ENCODE peak calls at places on chromosomes 11 and 22, in nine cellular contexts. One of them, this sample, is unnamed.
A peak's percentile ranks its signal among the peaks of the same experiment; 100 is the strongest.

GRCh38 chr11:67416416-67417335 is 1.2 kb downstream of the CARNS1 start:
- DNase-seq in transverse colon: no peak
- DNase-seq in tibial artery: peak; percentile 83
- DNase-seq in neural progenitor cell: no peak
- DNase-seq in endodermal cell: no peak
- DNase-seq in adrenal gland: no peak
- DNase-seq in mucosa of descending colon: peak; percentile 40
- DNase-seq in A549: peak; percentile 78
- DNase-seq in ovary: no peak
- DNase-seq in this sample: no peak

GRCh38 chr22:27667121-27667843 is 134.3 kb downstream of the MN1 start:
- DNase-seq in transverse colon: no peak
- DNase-seq in endodermal cell: peak; percentile 61
- DNase-seq in A549: no peak
- DNase-seq in adrenal gland: no peak
- DNase-seq in neural progenitor cell: peak; percentile 32
- DNase-seq in tibial artery: peak; percentile 77
- DNase-seq in mucosa of descending colon: no peak
- DNase-seq in ovary: peak; percentile 73
- DNase-seq in this sample: peak; percentile 70

GRCh38 chr22:29093501-29093921 is 20.7 kb downstream of the KREMEN1 start:
- DNase-seq in endodermal cell: no peak
- DNase-seq in tibial artery: no peak
- DNase-seq in transverse colon: no peak
- DNase-seq in neural progenitor cell: no peak
- DNase-seq in ovary: no peak
- DNase-seq in mucosa of descending colon: no peak
- DNase-seq in A549: no peak
- DNase-seq in adrenal gland: no peak
- DNase-seq in this sample: no peak

GRCh38 chr11:117793521-117793920 is 3.5 kb downstream of the DSCAML1 start:
- DNase-seq in transverse colon: no peak
- DNase-seq in ovary: no peak
- DNase-seq in A549: no peak
- DNase-seq in adrenal gland: no peak
- DNase-seq in neural progenitor cell: no peak
- DNase-seq in mucosa of descending colon: no peak
- DNase-seq in endodermal cell: no peak
- DNase-seq in tibial artery: no peak
- DNase-seq in this sample: no peak

GRCh38 chr11:20488352-20488751 is 100.8 kb downstream of the PRMT3 start:
- DNase-seq in transverse colon: no peak
- DNase-seq in tibial artery: no peak
- DNase-seq in A549: no peak
- DNase-seq in adrenal gland: no peak
- DNase-seq in ovary: no peak
- DNase-seq in neural progenitor cell: no peak
- DNase-seq in endodermal cell: no peak
- DNase-seq in mucosa of descending colon: no peak
- DNase-seq in this sample: no peak

GRCh38 chr11:35946766-35947165 is 2.9 kb downstream of the LDLRAD3 start:
- DNase-seq in endodermal cell: peak; percentile 75
- DNase-seq in A549: no peak
- DNase-seq in ovary: no peak
- DNase-seq in neural progenitor cell: no peak
- DNase-seq in mucosa of descending colon: no peak
- DNase-seq in transverse colon: no peak
- DNase-seq in tibial artery: no peak
- DNase-seq in adrenal gland: no peak
- DNase-seq in this sample: no peak

GRCh38 chr11:66950113-66950535 is 8.1 kb downstream of the PC start:
- DNase-seq in A549: peak; percentile 97
- DNase-seq in transverse colon: peak; percentile 57
- DNase-seq in endodermal cell: peak; percentile 72
- DNase-seq in neural progenitor cell: no peak
- DNase-seq in tibial artery: peak; percentile 72
- DNase-seq in adrenal gland: peak; percentile 99
- DNase-seq in mucosa of descending colon: no peak
- DNase-seq in ovary: no peak
- DNase-seq in this sample: no peak

GRCh38 chr11:126476256-126476970 is 120.9 kb downstream of the ST3GAL4 start:
- DNase-seq in neural progenitor cell: peak; percentile 45
- DNase-seq in mucosa of descending colon: no peak
- DNase-seq in A549: no peak
- DNase-seq in tibial artery: no peak
- DNase-seq in transverse colon: no peak
- DNase-seq in adrenal gland: no peak
- DNase-seq in ovary: no peak
- DNase-seq in endodermal cell: no peak
- DNase-seq in this sample: peak; percentile 51

GRCh38 chr11:103097279-103097678 is 5.3 kb upstream of the DCUN1D5 start:
- DNase-seq in A549: no peak
- DNase-seq in tibial artery: no peak
- DNase-seq in mucosa of descending colon: no peak
- DNase-seq in endodermal cell: no peak
- DNase-seq in neural progenitor cell: no peak
- DNase-seq in ovary: no peak
- DNase-seq in adrenal gland: no peak
- DNase-seq in transverse colon: no peak
- DNase-seq in this sample: no peak

GRCh38 chr11:76598426-76598839 is 72.1 kb downstream of the LRRC32 start:
- DNase-seq in ovary: no peak
- DNase-seq in tibial artery: no peak
- DNase-seq in mucosa of descending colon: no peak
- DNase-seq in neural progenitor cell: peak; percentile 75
- DNase-seq in adrenal gland: peak; percentile 64
- DNase-seq in endodermal cell: peak; percentile 77
- DNase-seq in A549: peak; percentile 64
- DNase-seq in transverse colon: no peak
- DNase-seq in this sample: no peak
- H3K9me3 ChIP-seq in ovary: no peaks in the 10 kb centered on the region
- H3K9me3 ChIP-seq in tibial artery: no peaks in the 10 kb centered on the region
- H3K9me3 ChIP-seq in mucosa of descending colon: no peaks in the 10 kb centered on the region
- H3K9me3 ChIP-seq in neural progenitor cell: no peaks in the 10 kb centered on the region
- H3K9me3 ChIP-seq in adrenal gland: no peaks in the 10 kb centered on the region
- H3K9me3 ChIP-seq in endodermal cell: no peaks in the 10 kb centered on the region
- H3K9me3 ChIP-seq in A549: peaks cover 3% of the 10 kb centered on the region
- H3K9me3 ChIP-seq in transverse colon: no peaks in the 10 kb centered on the region
- H3K9me3 ChIP-seq in this sample: no peaks in the 10 kb centered on the region

DNA sequence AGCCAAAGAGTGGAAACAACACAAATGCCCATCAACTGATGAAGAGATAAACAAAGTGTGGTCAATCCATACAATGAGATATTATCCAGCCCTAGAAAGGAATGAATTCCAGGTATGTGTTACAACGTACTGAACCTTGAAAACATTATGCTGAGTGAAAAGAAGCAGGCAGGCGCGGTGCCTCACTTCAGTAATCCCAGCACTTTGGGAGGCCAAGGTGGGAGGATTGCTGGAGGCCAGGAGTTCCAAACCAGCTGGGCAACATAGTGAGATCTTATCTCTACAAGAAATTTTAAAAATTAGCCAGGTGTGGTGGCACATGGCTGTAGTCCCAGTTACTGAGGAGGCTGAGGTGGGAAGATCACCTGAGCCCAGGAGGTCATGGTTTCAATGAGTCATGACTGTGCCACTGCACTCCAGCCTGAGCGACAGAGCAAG is 24.6 kb upstream of the TESMIN start:
- DNase-seq in ovary: no peak
- DNase-seq in A549: no peak
- DNase-seq in adrenal gland: no peak
- DNase-seq in neural progenitor cell: no peak
- DNase-seq in transverse colon: no peak
- DNase-seq in tibial artery: no peak
- DNase-seq in mucosa of descending colon: no peak
- DNase-seq in endodermal cell: no peak
- DNase-seq in this sample: no peak
- H3K4me3 ChIP-seq in ovary: no peak overlapping the region
- H3K4me3 ChIP-seq in A549: no peak overlapping the region
- H3K4me3 ChIP-seq in adrenal gland: no peak overlapping the region
- H3K4me3 ChIP-seq in neural progenitor cell: no peak overlapping the region
- H3K4me3 ChIP-seq in transverse colon: no peak overlapping the region
- H3K4me3 ChIP-seq in tibial artery: no peak overlapping the region
- H3K4me3 ChIP-seq in mucosa of descending colon: no peak overlapping the region
- H3K4me3 ChIP-seq in endodermal cell: no peak overlapping the region
- H3K4me3 ChIP-seq in this sample: no peak overlapping the region

GRCh38 chr11:8867856-8868705 is 42.9 kb upstream of the AKIP1 start:
- DNase-seq in ovary: no peak
- DNase-seq in adrenal gland: no peak
- DNase-seq in neural progenitor cell: no peak
- DNase-seq in tibial artery: no peak
- DNase-seq in A549: no peak
- DNase-seq in transverse colon: no peak
- DNase-seq in endodermal cell: no peak
- DNase-seq in mucosa of descending colon: no peak
- DNase-seq in this sample: no peak
- H3K9me3 ChIP-seq in ovary: no peaks in the 10 kb centered on the region
- H3K9me3 ChIP-seq in adrenal gland: no peaks in the 10 kb centered on the region
- H3K9me3 ChIP-seq in neural progenitor cell: no peaks in the 10 kb centered on the region
- H3K9me3 ChIP-seq in tibial artery: no peaks in the 10 kb centered on the region
- H3K9me3 ChIP-seq in A549: no peaks in the 10 kb centered on the region
- H3K9me3 ChIP-seq in transverse colon: no peaks in the 10 kb centered on the region
- H3K9me3 ChIP-seq in endodermal cell: no peaks in the 10 kb centered on the region
- H3K9me3 ChIP-seq in mucosa of descending colon: no peaks in the 10 kb centered on the region
- H3K9me3 ChIP-seq in this sample: no peaks in the 10 kb centered on the region

GRCh38 chr22:42994276-42994916 is 20.6 kb downstream of the PACSIN2 start:
- DNase-seq in mucosa of descending colon: no peak
- DNase-seq in transverse colon: peak; percentile 32
- DNase-seq in neural progenitor cell: no peak
- DNase-seq in ovary: no peak
- DNase-seq in adrenal gland: no peak
- DNase-seq in tibial artery: no peak
- DNase-seq in A549: no peak
- DNase-seq in endodermal cell: no peak
- DNase-seq in this sample: no peak
- H3K4me3 ChIP-seq in mucosa of descending colon: no peak overlapping the region
- H3K4me3 ChIP-seq in transverse colon: peak overlapping the region; percentile 40
- H3K4me3 ChIP-seq in neural progenitor cell: no peak overlapping the region
- H3K4me3 ChIP-seq in ovary: no peak overlapping the region
- H3K4me3 ChIP-seq in adrenal gland: no peak overlapping the region
- H3K4me3 ChIP-seq in tibial artery: peak overlapping the region; percentile 50
- H3K4me3 ChIP-seq in A549: peak overlapping the region; percentile 52
- H3K4me3 ChIP-seq in endodermal cell: no peak overlapping the region
- H3K4me3 ChIP-seq in this sample: peak overlapping the region; percentile 20

DNA sequence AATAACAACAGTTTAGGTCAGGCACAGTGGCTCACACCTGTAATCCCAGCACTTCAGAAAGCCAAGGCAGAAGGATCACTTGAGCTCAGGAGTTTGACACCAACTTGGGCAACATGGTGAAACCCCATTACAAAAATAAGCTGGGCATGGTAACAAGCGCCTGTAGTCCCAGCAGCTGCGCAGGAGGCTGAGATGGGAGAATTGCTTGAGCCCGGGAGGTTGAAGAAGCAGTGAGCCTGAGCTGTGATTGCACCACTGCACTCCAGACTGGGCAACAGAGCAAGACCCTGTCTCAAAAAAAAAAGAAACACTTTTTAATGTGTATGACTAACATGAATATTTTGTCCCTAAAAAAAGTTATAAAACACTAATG is 24.5 kb upstream of the TFIP11 start:
- DNase-seq in mucosa of descending colon: no peak
- DNase-seq in ovary: no peak
- DNase-seq in neural progenitor cell: no peak
- DNase-seq in endodermal cell: no peak
- DNase-seq in transverse colon: no peak
- DNase-seq in tibial artery: no peak
- DNase-seq in A549: no peak
- DNase-seq in adrenal gland: no peak
- DNase-seq in this sample: no peak
- H3K9me3 ChIP-seq in mucosa of descending colon: no peaks in the 10 kb centered on the region
- H3K9me3 ChIP-seq in ovary: no peaks in the 10 kb centered on the region
- H3K9me3 ChIP-seq in neural progenitor cell: no peaks in the 10 kb centered on the region
- H3K9me3 ChIP-seq in endodermal cell: no peaks in the 10 kb centered on the region
- H3K9me3 ChIP-seq in transverse colon: no peaks in the 10 kb centered on the region
- H3K9me3 ChIP-seq in tibial artery: no peaks in the 10 kb centered on the region
- H3K9me3 ChIP-seq in A549: no peaks in the 10 kb centered on the region
- H3K9me3 ChIP-seq in adrenal gland: no peaks in the 10 kb centered on the region
- H3K9me3 ChIP-seq in this sample: no peaks in the 10 kb centered on the region

DNA sequence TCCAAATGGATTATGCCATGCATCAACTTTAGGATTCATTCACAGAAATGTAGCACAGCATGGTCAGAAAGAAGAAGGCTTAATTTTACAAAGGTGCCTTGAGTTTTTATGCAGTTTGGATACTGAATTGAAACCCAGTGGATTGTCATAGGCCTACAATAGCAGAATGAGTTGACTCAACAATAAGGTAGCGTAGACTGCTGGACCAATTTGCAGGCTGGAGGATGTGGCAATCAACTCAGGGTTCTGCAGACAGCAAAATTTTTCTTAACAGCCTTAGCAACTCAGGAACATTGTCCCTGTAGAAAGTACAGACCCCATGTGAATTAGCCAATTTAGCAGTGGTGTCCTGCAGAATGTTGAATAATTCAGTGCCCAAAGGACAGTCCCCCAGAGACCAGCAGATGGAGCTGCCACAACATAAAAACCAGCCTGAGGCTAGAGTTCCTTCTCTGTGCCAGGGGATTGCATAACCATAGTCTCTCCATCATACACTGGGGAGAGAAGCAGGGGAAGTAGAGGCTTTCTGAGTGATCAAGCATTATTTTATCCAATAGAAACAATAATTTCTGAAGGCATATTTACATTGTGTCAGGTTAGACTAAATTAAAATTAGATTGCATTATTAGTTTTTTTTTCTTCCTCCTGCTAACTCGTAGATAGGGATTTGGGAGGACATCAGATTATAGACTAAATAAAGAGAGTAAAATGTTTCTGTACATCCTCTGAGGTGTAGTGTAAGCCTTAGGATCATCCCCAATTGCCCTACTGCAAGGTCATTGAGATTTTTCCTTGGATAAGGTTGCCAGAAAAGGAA is 20.3 kb upstream of the MRPL17 start:
- DNase-seq in tibial artery: peak; percentile 71
- DNase-seq in transverse colon: peak; percentile 19
- DNase-seq in endodermal cell: peak; percentile 81
- DNase-seq in adrenal gland: peak; percentile 87
- DNase-seq in neural progenitor cell: peak; percentile 67
- DNase-seq in A549: peak; percentile 58
- DNase-seq in mucosa of descending colon: peak; percentile 60
- DNase-seq in ovary: no peak
- DNase-seq in this sample: peak; percentile 40
- H3K4me3 ChIP-seq in tibial artery: no peak overlapping the region
- H3K4me3 ChIP-seq in transverse colon: no peak overlapping the region
- H3K4me3 ChIP-seq in endodermal cell: no peak overlapping the region
- H3K4me3 ChIP-seq in adrenal gland: no peak overlapping the region
- H3K4me3 ChIP-seq in neural progenitor cell: no peak overlapping the region
- H3K4me3 ChIP-seq in A549: no peak overlapping the region
- H3K4me3 ChIP-seq in mucosa of descending colon: no peak overlapping the region
- H3K4me3 ChIP-seq in ovary: no peak overlapping the region
- H3K4me3 ChIP-seq in this sample: no peak overlapping the region

GRCh38 chr11:107102692-107103463 is 84.6 kb upstream of the GUCY1A2 start:
- DNase-seq in neural progenitor cell: no peak
- DNase-seq in A549: peak; percentile 1
- DNase-seq in ovary: no peak
- DNase-seq in mucosa of descending colon: no peak
- DNase-seq in endodermal cell: no peak
- DNase-seq in tibial artery: no peak
- DNase-seq in adrenal gland: peak; percentile 68
- DNase-seq in transverse colon: no peak
- DNase-seq in this sample: no peak
- H3K9me3 ChIP-seq in neural progenitor cell: no peaks in the 10 kb centered on the region
- H3K9me3 ChIP-seq in A549: no peaks in the 10 kb centered on the region
- H3K9me3 ChIP-seq in ovary: no peaks in the 10 kb centered on the region
- H3K9me3 ChIP-seq in mucosa of descending colon: peaks cover 33% of the 10 kb centered on the region
- H3K9me3 ChIP-seq in endodermal cell: peaks cover 11% of the 10 kb centered on the region
- H3K9me3 ChIP-seq in tibial artery: peaks cover 17% of the 10 kb centered on the region
- H3K9me3 ChIP-seq in adrenal gland: no peaks in the 10 kb centered on the region
- H3K9me3 ChIP-seq in transverse colon: peaks cover 10% of the 10 kb centered on the region
- H3K9me3 ChIP-seq in this sample: peaks cover 9% of the 10 kb centered on the region

This sample was measured in heart left ventricle.